ENCODE peak calls at places on chromosomes 7 and 10, in four cellular contexts. U is SK-N-SH, F is H1, H is esophagus muscularis mucosa. O is an unnamed sample. For H3K9me3, the result is how much of the 10 kb centered on the place peaks cover.

GRCh38 chr10:97904026-97904410 is 54.4 kb downstream of the GOLGA7B start:
- DNase-seq in H (no peak), F (no peak), U (peak), O (no peak)

GRCh38 chr7:144824360-144824759 is 11.5 kb downstream of the TPK1 start:
- DNase-seq in U (no peak), F (no peak), H (no peak), O (no peak)

GRCh38 chr7:155382802-155383171 is 75.1 kb upstream of the EN2 start:
- DNase-seq in H (no peak), U (no peak), F (no peak), O (no peak)

GRCh38 chr7:39683216-39683845 is 60.0 kb downstream of the RALA start:
- DNase-seq in U (no peak), H (no peak), F (no peak), O (no peak)

GRCh38 chr10:127376071-127376470 is 173.0 kb upstream of the NPS start:
- DNase-seq in H (no peak), U (no peak), F (no peak), O (no peak)

GRCh38 chr10:82089327-82089726 is 214.3 kb downstream of the NRG3 start:
- DNase-seq in F (peak), H (no peak), U (peak), O (no peak)

GRCh38 chr10:103416436-103417147 is 20.2 kb downstream of the PDCD11 start:
- DNase-seq in U (peak), H (no peak), F (no peak), O (no peak)

GRCh38 chr7:47762746-47763062 is 180.8 kb upstream of the TNS3 start:
- DNase-seq in U (no peak), F (no peak), H (no peak), O (no peak)

GRCh38 chr7:129561677-129562424 is 49.7 kb upstream of the NRF1 start:
- DNase-seq in U (no peak), H (no peak), F (no peak), O (no peak)

GRCh38 chr10:77461636-77462296 is 175.8 kb downstream of the KCNMA1 start:
- DNase-seq in F (no peak), U (no peak), H (no peak), O (no peak)

GRCh38 chr7:108109216-108109908 is 20.8 kb downstream of the LAMB4 start:
- DNase-seq in H (peak), U (peak), F (no peak), O (no peak)

GRCh38 chr10:30849636-30850035 is 182.0 kb downstream of the ZNF438 start:
- DNase-seq in H (no peak), U (no peak), F (no peak), O (no peak)

GRCh38 chr7:159004411-159004810 is 140.3 kb downstream of the VIPR2 start:
- DNase-seq in F (no peak), U (no peak), H (no peak), O (no peak)

GRCh38 chr7:134669845-134670373 is 23.3 kb downstream of the BPGM start:
- DNase-seq in U (peak), F (no peak), H (no peak), O (no peak)

GRCh38 chr10:110852255-110852896 is 19.4 kb upstream of the PDCD4 start:
- DNase-seq in F (no peak), H (no peak), U (no peak), O (no peak)

GRCh38 chr10:29377333-29377961 is 88.6 kb downstream of the LYZL1 start:
- DNase-seq in H (no peak), U (peak), F (no peak), O (no peak)

GRCh38 chr10:44498222-44498621 is 113.3 kb upstream of the CXCL12 start:
- DNase-seq in U (no peak), F (no peak), H (no peak), O (no peak)

GRCh38 chr10:127935115-127935561 is 28.2 kb downstream of the PTPRE start:
- DNase-seq in U (no peak), F (no peak), H (no peak), O (no peak)

GRCh38 chr7:105830405-105831218 is 45.8 kb downstream of the ATXN7L1 start:
- DNase-seq in U (peak), H (no peak), F (no peak), O (no peak)

GRCh38 chr10:29245476-29245875 is 43.4 kb upstream of the LYZL1 start:
- DNase-seq in F (no peak), U (no peak), H (no peak), O (no peak)

DNA sequence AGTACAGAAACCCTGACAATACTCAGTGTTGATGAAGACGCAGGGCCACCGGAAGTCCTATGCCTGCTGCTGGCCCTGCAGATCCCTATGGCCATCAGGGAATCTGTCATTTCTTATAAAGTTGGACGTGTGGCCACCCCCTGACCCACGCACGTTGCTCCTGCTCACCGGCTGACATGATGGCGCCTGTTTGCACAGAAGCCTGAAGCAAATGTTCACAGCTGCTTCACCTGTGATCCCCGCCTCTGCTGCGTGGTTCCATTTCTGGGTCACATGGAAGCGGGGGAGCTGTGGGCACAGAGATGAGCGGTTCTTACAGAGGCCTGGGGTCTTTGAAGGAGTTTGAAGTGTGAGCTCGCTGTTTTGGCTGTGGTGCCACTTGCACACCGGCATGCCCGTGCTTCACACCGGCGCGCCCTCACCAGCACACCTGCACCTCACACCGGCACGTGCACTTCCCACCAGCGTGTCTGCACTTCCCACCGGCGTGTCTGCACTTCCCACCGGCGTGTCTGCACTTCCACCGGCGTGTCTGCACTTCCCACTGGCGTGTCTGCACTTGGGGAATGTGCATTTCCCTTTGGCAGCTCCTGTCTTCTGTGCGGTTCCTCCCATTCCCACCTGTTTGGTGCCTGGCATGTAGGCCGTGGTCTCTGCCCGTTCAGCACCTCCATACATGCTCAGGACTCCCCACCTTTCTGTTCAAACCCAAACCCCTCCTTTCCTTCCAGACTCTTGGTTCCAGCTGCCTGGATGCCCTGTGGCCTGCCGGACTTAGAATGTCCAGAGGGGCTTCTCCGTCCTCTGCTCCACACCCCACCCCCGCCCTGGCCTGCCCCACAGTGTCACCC is 86.6 kb downstream of the INPP5A start:
- DNase-seq in U (no peak), H (no peak), F (no peak), O (no peak)
- H3K4me3 ChIP-seq in U (no peak), H (no peak), F (no peak), O (no peak)

DNA sequence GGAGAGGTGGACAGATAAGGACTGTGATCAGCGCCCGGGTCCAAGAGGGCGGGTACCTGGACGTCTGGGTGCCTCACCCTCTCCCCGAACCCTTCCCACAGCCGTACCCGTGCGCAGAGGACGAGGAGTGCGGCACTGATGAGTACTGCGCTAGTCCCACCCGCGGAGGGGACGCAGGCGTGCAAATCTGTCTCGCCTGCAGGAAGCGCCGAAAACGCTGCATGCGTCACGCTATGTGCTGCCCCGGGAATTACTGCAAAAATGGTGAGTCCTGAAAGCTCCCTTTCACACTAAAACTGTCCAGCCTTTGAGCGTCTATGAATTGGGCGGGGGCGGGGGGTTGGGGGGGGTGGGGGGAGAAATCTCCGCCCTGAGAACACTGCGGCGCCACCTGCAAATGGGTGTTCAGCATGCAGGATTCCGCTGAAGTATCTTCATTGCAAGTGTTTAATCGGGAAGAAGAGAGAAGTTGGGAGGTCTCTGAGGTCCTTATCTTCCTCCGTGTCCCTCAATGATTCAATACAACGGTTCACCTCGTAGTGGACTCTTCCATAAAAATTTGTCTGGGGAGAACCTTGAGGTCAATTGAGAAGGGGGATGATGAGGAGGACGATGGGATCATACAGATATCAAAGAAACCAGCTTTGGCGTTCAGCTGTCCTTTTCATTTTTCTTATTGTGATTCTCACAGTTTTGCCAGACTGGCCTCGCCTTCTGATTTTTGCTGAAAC is 906 bp downstream of the DKK1 start:
- DNase-seq in H (no peak), F (no peak), U (peak), O (no peak)
- TF ChIP-seq POLR2AphosphoS5 in H (no peak), F (no peak), U (peak), O (no peak)

GRCh38 chr10:1244493-1244892 is 188.3 kb downstream of the WDR37 start:
- DNase-seq in F (no peak), H (no peak), U (no peak), O (no peak)

GRCh38 chr10:1241322-1241890 is 185.2 kb downstream of the WDR37 start:
- DNase-seq in H (no peak), U (no peak), F (no peak), O (no peak)

GRCh38 chr10:1241973-1242935 is 186.1 kb downstream of the WDR37 start:
- DNase-seq in F (no peak), H (no peak), U (no peak), O (peak)

GRCh38 chr10:1243486-1244182 is 187.4 kb downstream of the WDR37 start:
- DNase-seq in U (peak), F (no peak), H (no peak), O (peak)

GRCh38 chr10:1242975-1243374 is 186.8 kb downstream of the WDR37 start:
- DNase-seq in F (no peak), U (no peak), H (no peak), O (peak)
- H3K9me3 ChIP-seq in F (under half), U (under half), H (under half), O (under half)

GRCh38 chr10:7168414-7168813 is 242.4 kb downstream of the SFMBT2 start:
- DNase-seq in H (no peak), F (no peak), U (no peak), O (no peak)
- H3K4me3 ChIP-seq in H (no peak), F (no peak), U (no peak), O (no peak)

GRCh38 chr7:75879771-75880184 is 944 bp downstream of the RHBDD2 start:
- DNase-seq in H (no peak), U (peak), F (no peak), O (no peak)

GRCh38 chr7:75878312-75878768 is 494 bp upstream of the RHBDD2 start:
- DNase-seq in U (peak), F (no peak), H (no peak), O (no peak)

GRCh38 chr7:75880242-75880641 is 1.4 kb downstream of the RHBDD2 start:
- DNase-seq in H (no peak), U (no peak), F (no peak), O (no peak)

GRCh38 chr7:75881436-75882095 is 2.7 kb downstream of the RHBDD2 start:
- DNase-seq in U (no peak), F (peak), H (no peak), O (no peak)

DNA sequence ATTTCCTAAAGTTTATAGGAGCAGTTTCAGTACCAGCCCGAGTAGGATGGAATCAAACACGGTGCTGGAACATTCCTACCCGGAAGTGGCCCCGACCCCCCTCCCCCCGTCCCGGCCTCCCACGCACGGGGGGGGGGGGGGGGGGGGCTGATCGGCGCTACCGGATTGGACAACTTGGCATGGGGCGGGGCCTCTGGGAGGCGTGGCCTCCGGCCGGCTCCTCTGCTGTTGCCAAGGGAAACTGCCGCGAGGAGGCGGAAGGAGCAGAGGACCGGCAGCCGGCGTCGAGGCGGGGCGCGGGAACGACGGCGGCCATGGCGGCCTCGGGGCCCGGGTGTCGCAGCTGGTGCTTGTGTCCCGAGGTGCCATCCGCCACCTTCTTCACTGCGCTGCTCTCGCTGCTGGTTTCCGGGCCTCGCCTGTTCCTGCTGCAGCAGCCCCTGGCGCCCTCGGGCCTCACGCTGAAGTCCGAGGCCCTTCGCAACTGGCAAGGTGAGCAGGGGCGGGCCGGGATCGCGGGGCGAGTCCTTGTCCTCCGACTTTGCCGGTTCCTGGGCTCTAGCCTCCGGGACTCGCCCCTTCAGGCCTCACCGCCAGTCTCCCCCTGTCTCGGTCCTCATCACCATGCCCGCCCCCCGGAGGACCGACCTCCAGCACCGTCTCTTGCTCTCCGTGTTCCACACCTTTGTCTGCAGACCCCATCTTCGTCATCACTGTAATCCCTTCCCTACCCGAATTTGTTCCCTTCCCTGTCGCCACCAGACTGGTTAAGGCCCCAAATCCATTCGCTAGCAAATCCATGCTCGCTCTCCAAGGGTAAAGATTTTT is at the start of gene RHBDD2:
- DNase-seq in F (peak), H (peak), U (peak), O (peak)
- TF ChIP-seq POLR2AphosphoS5 in F (peak), H (peak), U (peak), O (peak)

O was measured in vagina.